ENCODE peak calls at places on chromosomes 16 and 17, in nine cellular contexts. One of them, this sample, is unnamed.

GRCh38 chr17:14222611-14223010 is 14.1 kb downstream of the CDRT15 start:
- DNase-seq in lower leg skin: no peak
- DNase-seq in transverse colon: no peak
- DNase-seq in A549: no peak
- DNase-seq in CD4-positive, alpha-beta T cell: no peak
- DNase-seq in astrocyte of the spinal cord: no peak
- DNase-seq in AG10803: no peak
- DNase-seq in neural progenitor cell: no peak
- DNase-seq in GM12865: no peak
- DNase-seq in this sample: no peak

GRCh38 chr17:76581515-76581914 is 4.1 kb downstream of the ST6GALNAC2 start:
- DNase-seq in neural progenitor cell: no peak
- DNase-seq in GM12865: no peak
- DNase-seq in AG10803: no peak
- DNase-seq in transverse colon: no peak
- DNase-seq in astrocyte of the spinal cord: no peak
- DNase-seq in lower leg skin: no peak
- DNase-seq in CD4-positive, alpha-beta T cell: no peak
- DNase-seq in A549: no peak
- DNase-seq in this sample: no peak

GRCh38 chr17:2730764-2731353 is 18.6 kb downstream of the CCDC92B start:
- DNase-seq in astrocyte of the spinal cord: no peak
- DNase-seq in transverse colon: no peak
- DNase-seq in AG10803: no peak
- DNase-seq in A549: no peak
- DNase-seq in lower leg skin: no peak
- DNase-seq in neural progenitor cell: no peak
- DNase-seq in GM12865: no peak
- DNase-seq in CD4-positive, alpha-beta T cell: no peak
- DNase-seq in this sample: no peak

GRCh38 chr17:45963889-45964288 is 35.2 kb upstream of the STH start:
- DNase-seq in astrocyte of the spinal cord: no peak
- DNase-seq in CD4-positive, alpha-beta T cell: no peak
- DNase-seq in transverse colon: no peak
- DNase-seq in A549: no peak
- DNase-seq in neural progenitor cell: no peak
- DNase-seq in GM12865: no peak
- DNase-seq in lower leg skin: no peak
- DNase-seq in AG10803: no peak
- DNase-seq in this sample: no peak

GRCh38 chr17:7445011-7445927 is at the start of gene CHRNB1:
- DNase-seq in astrocyte of the spinal cord: peak
- DNase-seq in AG10803: no peak
- DNase-seq in GM12865: peak
- DNase-seq in CD4-positive, alpha-beta T cell: peak
- DNase-seq in transverse colon: peak
- DNase-seq in neural progenitor cell: peak
- DNase-seq in lower leg skin: peak
- DNase-seq in A549: peak
- DNase-seq in this sample: peak

GRCh38 chr17:1108810-1109605 is 70.8 kb downstream of the ABR start:
- DNase-seq in GM12865: peak
- DNase-seq in lower leg skin: no peak
- DNase-seq in CD4-positive, alpha-beta T cell: peak
- DNase-seq in astrocyte of the spinal cord: peak
- DNase-seq in neural progenitor cell: peak
- DNase-seq in A549: peak
- DNase-seq in AG10803: peak
- DNase-seq in transverse colon: peak
- DNase-seq in this sample: no peak

GRCh38 chr16:88972349-88972748 is 4.7 kb downstream of the CBFA2T3 start:
- DNase-seq in lower leg skin: no peak
- DNase-seq in GM12865: no peak
- DNase-seq in CD4-positive, alpha-beta T cell: no peak
- DNase-seq in neural progenitor cell: no peak
- DNase-seq in AG10803: no peak
- DNase-seq in A549: no peak
- DNase-seq in astrocyte of the spinal cord: no peak
- DNase-seq in transverse colon: no peak
- DNase-seq in this sample: no peak

GRCh38 chr17:7043195-7043543 is 723 bp downstream of the SLC16A11 start:
- DNase-seq in CD4-positive, alpha-beta T cell: no peak
- DNase-seq in GM12865: no peak
- DNase-seq in lower leg skin: no peak
- DNase-seq in AG10803: no peak
- DNase-seq in A549: no peak
- DNase-seq in astrocyte of the spinal cord: no peak
- DNase-seq in transverse colon: peak
- DNase-seq in neural progenitor cell: peak
- DNase-seq in this sample: no peak

GRCh38 chr17:29617481-29618271 is 5.0 kb downstream of the CORO6 start:
- DNase-seq in AG10803: peak
- DNase-seq in transverse colon: peak
- DNase-seq in astrocyte of the spinal cord: peak
- DNase-seq in A549: peak
- DNase-seq in neural progenitor cell: peak
- DNase-seq in GM12865: peak
- DNase-seq in CD4-positive, alpha-beta T cell: peak
- DNase-seq in lower leg skin: peak
- DNase-seq in this sample: peak

GRCh38 chr16:86515780-86516617 is 5.7 kb downstream of the FOXF1 start:
- DNase-seq in GM12865: no peak
- DNase-seq in AG10803: peak
- DNase-seq in A549: no peak
- DNase-seq in lower leg skin: no peak
- DNase-seq in neural progenitor cell: peak
- DNase-seq in transverse colon: no peak
- DNase-seq in CD4-positive, alpha-beta T cell: no peak
- DNase-seq in astrocyte of the spinal cord: peak
- DNase-seq in this sample: no peak

GRCh38 chr17:43540821-43541674 is 5.1 kb downstream of the ETV4 start:
- DNase-seq in lower leg skin: no peak
- DNase-seq in GM12865: no peak
- DNase-seq in astrocyte of the spinal cord: no peak
- DNase-seq in AG10803: no peak
- DNase-seq in CD4-positive, alpha-beta T cell: no peak
- DNase-seq in neural progenitor cell: peak
- DNase-seq in A549: no peak
- DNase-seq in transverse colon: no peak
- DNase-seq in this sample: no peak

GRCh38 chr16:74608944-74609343 is 2.0 kb upstream of the GLG1 start:
- DNase-seq in lower leg skin: no peak
- DNase-seq in astrocyte of the spinal cord: no peak
- DNase-seq in neural progenitor cell: no peak
- DNase-seq in GM12865: no peak
- DNase-seq in A549: no peak
- DNase-seq in transverse colon: no peak
- DNase-seq in AG10803: no peak
- DNase-seq in CD4-positive, alpha-beta T cell: peak
- DNase-seq in this sample: no peak

GRCh38 chr16:56833243-56833970 is 31.6 kb upstream of the SLC12A3 start:
- DNase-seq in GM12865: no peak
- DNase-seq in AG10803: no peak
- DNase-seq in transverse colon: no peak
- DNase-seq in neural progenitor cell: no peak
- DNase-seq in A549: no peak
- DNase-seq in lower leg skin: no peak
- DNase-seq in astrocyte of the spinal cord: no peak
- DNase-seq in CD4-positive, alpha-beta T cell: no peak
- DNase-seq in this sample: no peak

GRCh38 chr17:73541111-73541510 is 103.1 kb downstream of the SDK2 start:
- DNase-seq in AG10803: peak
- DNase-seq in A549: no peak
- DNase-seq in CD4-positive, alpha-beta T cell: no peak
- DNase-seq in transverse colon: no peak
- DNase-seq in lower leg skin: no peak
- DNase-seq in GM12865: no peak
- DNase-seq in astrocyte of the spinal cord: no peak
- DNase-seq in neural progenitor cell: no peak
- DNase-seq in this sample: no peak
- TF ChIP-seq CTCF in AG10803: no peak
- TF ChIP-seq CTCF in A549: no peak
- TF ChIP-seq CTCF in CD4-positive, alpha-beta T cell: no peak
- TF ChIP-seq CTCF in transverse colon: no peak
- TF ChIP-seq CTCF in lower leg skin: no peak
- TF ChIP-seq CTCF in GM12865: no peak
- TF ChIP-seq CTCF in astrocyte of the spinal cord: no peak
- TF ChIP-seq CTCF in neural progenitor cell: no peak
- TF ChIP-seq CTCF in this sample: no peak

DNA sequence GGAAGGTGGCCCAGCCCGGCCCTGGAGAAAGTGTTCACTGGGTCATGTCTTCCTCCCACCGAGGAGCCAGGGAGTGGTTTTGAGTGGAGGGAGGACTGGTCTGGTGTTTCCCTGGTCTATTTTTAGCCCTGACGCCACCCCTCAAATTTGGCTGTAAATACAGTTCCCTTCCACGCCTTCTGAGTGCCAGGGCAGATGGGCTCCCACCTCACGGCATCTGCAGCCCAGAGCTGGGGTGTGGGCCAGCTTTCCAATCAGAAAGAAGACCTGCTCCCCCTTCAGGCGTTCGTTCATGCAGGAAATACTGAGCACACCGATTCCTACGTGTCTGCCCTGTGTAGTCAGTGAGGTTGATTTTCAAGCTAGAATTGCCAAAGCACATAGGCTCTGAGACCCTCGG is 53.7 kb downstream of the SNX20 start:
- DNase-seq in GM12865: peak
- DNase-seq in AG10803: peak
- DNase-seq in transverse colon: peak
- DNase-seq in A549: no peak
- DNase-seq in astrocyte of the spinal cord: no peak
- DNase-seq in lower leg skin: peak
- DNase-seq in neural progenitor cell: peak
- DNase-seq in CD4-positive, alpha-beta T cell: peak
- DNase-seq in this sample: no peak
- TF ChIP-seq CTCF in GM12865: peak
- TF ChIP-seq CTCF in AG10803: peak
- TF ChIP-seq CTCF in transverse colon: peak
- TF ChIP-seq CTCF in A549: no peak
- TF ChIP-seq CTCF in astrocyte of the spinal cord: peak
- TF ChIP-seq CTCF in lower leg skin: no peak
- TF ChIP-seq CTCF in neural progenitor cell: peak
- TF ChIP-seq CTCF in CD4-positive, alpha-beta T cell: peak
- TF ChIP-seq CTCF in this sample: no peak

DNA sequence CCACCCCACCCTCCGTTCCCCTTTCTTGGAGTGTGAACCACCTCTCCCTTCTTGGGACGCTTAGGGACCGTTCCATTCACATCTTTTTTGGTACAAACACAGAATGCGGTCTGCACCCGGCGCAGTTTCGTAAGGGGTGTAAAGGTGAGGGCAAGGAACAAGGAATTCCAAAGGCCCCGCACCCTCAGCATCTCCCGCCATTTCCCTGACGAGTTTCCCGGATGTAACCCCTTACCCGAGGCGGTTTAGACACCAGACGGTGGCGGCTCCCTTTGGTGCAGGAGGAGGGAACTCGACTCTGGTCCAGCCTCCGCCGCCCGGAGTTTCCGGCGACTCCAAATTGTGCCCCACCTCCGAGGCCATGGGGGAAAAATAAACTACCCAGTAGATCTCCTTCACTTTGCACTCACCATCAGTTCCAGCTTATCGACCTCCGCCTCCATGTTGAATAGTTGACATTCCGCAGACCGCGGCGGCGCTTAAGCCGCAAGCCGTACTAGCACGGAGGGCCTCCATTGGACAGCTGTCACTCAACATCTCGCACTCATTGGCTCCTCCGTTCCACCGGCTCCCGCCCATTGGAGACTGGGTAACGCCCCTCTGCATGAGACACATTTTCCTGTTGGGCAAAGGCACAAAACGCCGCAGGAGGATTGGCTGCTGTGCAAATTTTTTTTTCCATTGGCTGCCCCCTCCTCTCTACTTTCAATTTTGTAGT is at the start of gene SKA2:
- DNase-seq in A549: peak
- DNase-seq in astrocyte of the spinal cord: no peak
- DNase-seq in AG10803: no peak
- DNase-seq in CD4-positive, alpha-beta T cell: peak
- DNase-seq in neural progenitor cell: peak
- DNase-seq in GM12865: no peak
- DNase-seq in transverse colon: peak
- DNase-seq in lower leg skin: peak
- DNase-seq in this sample: peak
- TF ChIP-seq CTCF in A549: no peak
- TF ChIP-seq CTCF in astrocyte of the spinal cord: no peak
- TF ChIP-seq CTCF in AG10803: no peak
- TF ChIP-seq CTCF in CD4-positive, alpha-beta T cell: no peak
- TF ChIP-seq CTCF in neural progenitor cell: no peak
- TF ChIP-seq CTCF in GM12865: no peak
- TF ChIP-seq CTCF in transverse colon: no peak
- TF ChIP-seq CTCF in lower leg skin: no peak
- TF ChIP-seq CTCF in this sample: no peak

DNA sequence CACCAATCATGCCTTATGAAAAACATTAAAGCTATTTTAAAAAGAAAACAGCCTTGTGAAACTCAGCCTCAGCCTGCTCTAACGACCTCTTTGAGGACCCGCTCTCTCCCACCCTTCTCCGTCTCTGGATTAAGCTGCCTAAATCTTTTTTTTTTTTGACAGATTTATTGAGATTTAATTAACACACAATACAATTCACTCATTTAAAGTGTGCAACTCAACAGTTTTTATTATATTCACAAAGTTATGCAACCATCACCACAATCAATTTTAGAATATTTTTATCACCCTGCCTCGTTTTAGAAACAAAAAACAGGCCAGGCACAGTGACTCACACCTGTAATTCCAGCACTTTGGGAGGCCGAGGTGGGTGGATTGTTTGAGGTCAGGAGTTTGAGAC is 8.4 kb downstream of the CDR2L start:
- DNase-seq in transverse colon: no peak
- DNase-seq in GM12865: no peak
- DNase-seq in lower leg skin: no peak
- DNase-seq in AG10803: no peak
- DNase-seq in A549: no peak
- DNase-seq in astrocyte of the spinal cord: no peak
- DNase-seq in CD4-positive, alpha-beta T cell: no peak
- DNase-seq in neural progenitor cell: no peak
- DNase-seq in this sample: no peak
- TF ChIP-seq CTCF in transverse colon: no peak
- TF ChIP-seq CTCF in GM12865: no peak
- TF ChIP-seq CTCF in lower leg skin: no peak
- TF ChIP-seq CTCF in AG10803: no peak
- TF ChIP-seq CTCF in A549: no peak
- TF ChIP-seq CTCF in astrocyte of the spinal cord: no peak
- TF ChIP-seq CTCF in CD4-positive, alpha-beta T cell: no peak
- TF ChIP-seq CTCF in neural progenitor cell: no peak
- TF ChIP-seq CTCF in this sample: no peak

GRCh38 chr16:26795184-26795583 is 271.5 kb upstream of the C16orf82 start:
- DNase-seq in CD4-positive, alpha-beta T cell: no peak
- DNase-seq in A549: no peak
- DNase-seq in neural progenitor cell: peak
- DNase-seq in AG10803: no peak
- DNase-seq in GM12865: peak
- DNase-seq in transverse colon: no peak
- DNase-seq in astrocyte of the spinal cord: no peak
- DNase-seq in lower leg skin: no peak
- DNase-seq in this sample: no peak
- TF ChIP-seq CTCF in CD4-positive, alpha-beta T cell: no peak
- TF ChIP-seq CTCF in A549: no peak
- TF ChIP-seq CTCF in neural progenitor cell: peak
- TF ChIP-seq CTCF in AG10803: no peak
- TF ChIP-seq CTCF in GM12865: peak
- TF ChIP-seq CTCF in transverse colon: no peak
- TF ChIP-seq CTCF in astrocyte of the spinal cord: no peak
- TF ChIP-seq CTCF in lower leg skin: no peak
- TF ChIP-seq CTCF in this sample: no peak